ENCODE peak calls at places on chromosomes 4 and X, in five cellular contexts. P is K562, H is GM12891, D is HepG2, V is SK-N-SH. E is an unnamed sample.

GRCh38 chrX:22922961-22923360 is 76.8 kb upstream of the DDX53 start:
- DNase-seq in P (no peak), H (no peak), D (no peak), V (no peak), E (no peak)

GRCh38 chrX:34917146-34917545 is 25.4 kb upstream of the FAM47B start:
- DNase-seq in P (no peak), H (no peak), D (no peak), V (no peak), E (no peak)

GRCh38 chrX:105483011-105483410 is 262.5 kb upstream of the TEX13A start:
- DNase-seq in P (no peak), H (no peak), D (no peak), V (no peak), E (no peak)

GRCh38 chrX:31233941-31234496 is 162.2 kb upstream of the FTHL17 start:
- DNase-seq in P (no peak), H (no peak), D (no peak), V (no peak), E (no peak)

GRCh38 chrX:148271263-148271662 is 229.2 kb upstream of the AFF2 start:
- DNase-seq in P (no peak), H (no peak), D (no peak), V (no peak), E (no peak)

GRCh38 chr4:69497081-69497480 is 1.4 kb upstream of the UGT2B4 start:
- DNase-seq in P (no peak), H (no peak), D (no peak), V (no peak), E (no peak)

GRCh38 chr4:56134272-56134671 is 185.5 kb downstream of the CEP135 start:
- DNase-seq in P (no peak), H (no peak), D (peak), V (no peak), E (no peak)

GRCh38 chr4:91116861-91117260 is 989.7 kb downstream of the CCSER1 start:
- DNase-seq in P (no peak), H (no peak), D (no peak), V (peak), E (no peak)

GRCh38 chrX:40244980-40245379 is 147.2 kb upstream of the BCOR start:
- DNase-seq in P (no peak), H (no peak), D (no peak), V (peak), E (no peak)

GRCh38 chrX:134377537-134377936 is 82.4 kb upstream of the HPRT1 start:
- DNase-seq in P (no peak), H (no peak), D (peak), V (peak), E (no peak)

GRCh38 chr4:3762753-3763511 is 3.3 kb upstream of the ADRA2C start:
- DNase-seq in P (no peak), H (no peak), D (no peak), V (no peak), E (no peak)

GRCh38 chr4:95158626-95159025 is 390.1 kb downstream of the UNC5C start:
- DNase-seq in P (no peak), H (no peak), D (no peak), V (no peak), E (no peak)

GRCh38 chrX:117532339-117532738 is 584.3 kb downstream of the KLHL13 start:
- DNase-seq in P (no peak), H (no peak), D (no peak), V (no peak), E (no peak)

GRCh38 chr4:5122114-5122513 is 70.8 kb downstream of the STK32B start:
- DNase-seq in P (no peak), H (no peak), D (no peak), V (no peak), E (no peak)

GRCh38 chr4:17447675-17448298 is 64.1 kb downstream of the QDPR start:
- DNase-seq in P (peak), H (peak), D (peak), V (peak), E (peak)

GRCh38 chr4:761086-761485 is 55.5 kb downstream of the PCGF3 start:
- DNase-seq in P (no peak), H (no peak), D (no peak), V (no peak), E (no peak)

GRCh38 chrX:46408553-46409407 is 136.4 kb downstream of the ZNF674 start:
- DNase-seq in P (peak), H (peak), D (peak), V (peak), E (peak)
- TF ChIP-seq TAF1 in P (no peak), H (no peak), D (no peak), V (no peak), E (no peak)

DNA sequence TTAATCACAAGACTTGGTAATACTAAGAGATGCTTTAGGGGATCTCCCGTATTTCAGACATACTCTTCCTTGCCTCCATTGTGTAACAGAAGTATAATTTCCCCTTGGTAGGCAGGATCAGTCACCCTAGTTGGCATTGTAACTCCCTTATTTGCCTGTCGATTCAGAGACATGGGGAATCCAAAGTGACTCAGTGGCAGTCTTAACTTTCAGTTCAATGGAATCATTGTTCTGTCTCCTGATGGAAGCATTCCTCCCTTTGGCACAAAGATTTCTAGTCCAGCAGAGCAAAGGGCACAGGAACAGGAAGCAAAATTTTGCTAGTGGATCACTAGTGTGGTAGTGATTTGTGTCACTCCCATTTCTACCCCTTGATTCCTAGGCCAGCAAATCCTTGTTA is 80.4 kb downstream of the DCUN1D4 start:
- DNase-seq in P (no peak), H (no peak), D (peak), V (no peak), E (no peak)
- TF ChIP-seq TAF1 in P (no peak), H (no peak), D (no peak), V (no peak), E (no peak)

GRCh38 chr4:100118213-100118612 is 72.1 kb downstream of the DDIT4L start:
- DNase-seq in P (no peak), H (no peak), D (no peak), V (no peak), E (no peak)
- TF ChIP-seq TAF1 in P (no peak), H (no peak), D (no peak), V (no peak), E (no peak)

DNA sequence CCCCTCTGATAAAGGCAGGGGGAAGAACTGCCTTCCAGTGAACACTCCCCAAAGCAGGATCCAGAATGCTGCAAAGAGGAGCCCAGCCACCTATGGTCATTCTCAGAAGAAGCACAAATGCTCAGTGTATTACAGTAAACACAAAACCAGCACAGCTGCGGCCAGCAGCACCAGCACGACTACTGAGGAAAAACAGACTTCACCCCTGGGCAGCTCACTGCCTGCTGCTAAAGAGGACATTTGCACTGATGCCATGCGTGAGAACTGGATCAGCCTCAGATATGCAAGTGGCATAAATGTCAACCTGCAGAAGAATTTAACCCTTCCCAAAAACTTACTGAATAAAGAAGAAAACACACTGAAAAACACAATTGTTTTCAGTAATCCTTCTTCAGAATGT is 80.2 kb upstream of the TLR2 start:
- DNase-seq in P (no peak), H (no peak), D (no peak), V (no peak), E (no peak)
- TF ChIP-seq TAF1 in P (no peak), H (no peak), D (no peak), V (no peak), E (no peak)

GRCh38 chr4:165060938-165061337 is 7.3 kb downstream of the TRIM75 start:
- DNase-seq in P (no peak), H (no peak), D (no peak), V (no peak), E (no peak)
- TF ChIP-seq TAF1 in P (no peak), H (no peak), D (no peak), V (no peak), E (no peak)